ENCODE peak calls at places on chromosomes 4 and X, in four cellular contexts. I is nephron progenitor cell, F is coronary artery, S is keratinocyte. Q is an unnamed sample.

GRCh38 chrX:154724999-154725756 is 25.7 kb downstream of the GAB3 start:
- DNase-seq in I (no peak), F (no peak), S (no peak), Q (no peak)

GRCh38 chr4:152735302-152735917 is 44.1 kb downstream of the TIGD4 start:
- DNase-seq in S (no peak), I (no peak), F (no peak), Q (no peak)

GRCh38 chr4:176064539-176064938 is 1.1 kb upstream of the WDR17 start:
- DNase-seq in I (no peak), F (no peak), S (no peak), Q (no peak)

GRCh38 chrX:45758319-45758718 is 557.6 kb upstream of the DIPK2B start:
- DNase-seq in F (no peak), I (no peak), S (no peak), Q (no peak)

GRCh38 chr4:70927502-70928139 is 25.5 kb downstream of the MOB1B start:
- DNase-seq in I (no peak), F (no peak), S (no peak), Q (no peak)

GRCh38 chrX:100895365-100896075 is 21.4 kb upstream of the NOX1 start:
- DNase-seq in I (peak), S (peak), F (no peak), Q (no peak)

GRCh38 chrX:41110801-41111625 is 25.8 kb downstream of the USP9X start:
- DNase-seq in S (no peak), I (no peak), F (no peak), Q (no peak)

GRCh38 chr4:156824451-156825060 is 147.0 kb downstream of the PDGFC start:
- DNase-seq in F (no peak), S (peak), I (no peak), Q (no peak)

GRCh38 chr4:185286571-185286970 is 77.2 kb downstream of the SNX25 start:
- DNase-seq in S (no peak), I (no peak), F (no peak), Q (no peak)

GRCh38 chr4:15735531-15735930 is 32.7 kb downstream of the BST1 start:
- DNase-seq in S (no peak), I (no peak), F (no peak), Q (no peak)

GRCh38 chr4:6734165-6734786 is 18.3 kb downstream of the BLOC1S4 start:
- DNase-seq in F (no peak), I (no peak), S (no peak), Q (no peak)

GRCh38 chr4:38621004-38621684 is 42.9 kb upstream of the KLF3 start:
- DNase-seq in F (no peak), I (no peak), S (peak), Q (no peak)

GRCh38 chr4:120769227-120769626 is 153.3 kb downstream of the PRDM5 start:
- DNase-seq in S (no peak), I (no peak), F (no peak), Q (no peak)

GRCh38 chr4:120770897-120771296 is 151.6 kb downstream of the PRDM5 start:
- DNase-seq in I (no peak), S (no peak), F (no peak), Q (no peak)

GRCh38 chr4:120773641-120774040 is 148.9 kb downstream of the PRDM5 start:
- DNase-seq in F (no peak), S (no peak), I (no peak), Q (no peak)

GRCh38 chr4:120771907-120772306 is 150.6 kb downstream of the PRDM5 start:
- DNase-seq in I (no peak), F (no peak), S (no peak), Q (no peak)
- TF ChIP-seq CTCF in I (no peak), F (no peak), S (no peak), Q (no peak)

DNA sequence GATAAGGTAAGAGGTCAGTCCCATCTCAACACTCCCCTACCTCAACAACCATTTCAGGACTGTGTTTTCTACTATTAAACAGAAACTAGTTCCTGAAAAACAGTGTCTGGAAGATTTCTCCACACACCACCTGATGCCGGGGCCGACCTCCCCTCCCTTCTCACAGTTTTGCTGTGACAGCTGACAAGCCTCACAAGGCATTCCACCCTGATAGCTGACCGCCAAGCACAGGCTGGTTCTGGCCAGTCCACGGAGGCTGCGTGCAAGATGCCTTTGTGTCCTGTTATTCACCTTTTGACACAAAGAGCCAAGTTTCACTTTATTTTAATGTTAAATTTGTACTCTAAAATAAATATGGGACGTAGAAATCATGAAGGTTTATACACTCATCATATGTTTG is 758.6 kb downstream of the PDHA2 start:
- DNase-seq in S (no peak), F (no peak), I (no peak), Q (no peak)
- TF ChIP-seq CTCF in S (no peak), F (no peak), I (no peak), Q (no peak)

DNA sequence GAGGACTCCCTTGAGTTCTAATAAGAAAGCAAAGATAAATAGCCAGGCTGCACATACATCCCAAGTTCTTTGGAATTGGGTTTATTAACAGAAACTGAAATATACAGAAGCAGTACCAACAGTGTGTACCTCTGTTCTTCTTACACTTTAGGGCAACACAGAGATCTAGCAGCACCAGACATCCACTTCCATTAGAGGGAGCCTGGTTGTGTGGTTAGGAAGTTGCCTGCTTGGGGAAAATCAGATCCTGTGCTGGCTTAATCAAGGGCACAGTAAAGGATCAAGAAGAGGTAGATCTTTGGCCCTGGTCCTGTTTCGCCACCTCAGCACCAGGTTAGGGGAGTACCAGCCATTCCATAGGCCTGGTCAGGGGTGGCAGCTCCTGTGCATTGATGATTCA is 231.1 kb upstream of the ARHGAP24 start:
- DNase-seq in F (no peak), S (no peak), I (no peak), Q (no peak)
- TF ChIP-seq CTCF in F (no peak), S (peak), I (no peak), Q (no peak)

DNA sequence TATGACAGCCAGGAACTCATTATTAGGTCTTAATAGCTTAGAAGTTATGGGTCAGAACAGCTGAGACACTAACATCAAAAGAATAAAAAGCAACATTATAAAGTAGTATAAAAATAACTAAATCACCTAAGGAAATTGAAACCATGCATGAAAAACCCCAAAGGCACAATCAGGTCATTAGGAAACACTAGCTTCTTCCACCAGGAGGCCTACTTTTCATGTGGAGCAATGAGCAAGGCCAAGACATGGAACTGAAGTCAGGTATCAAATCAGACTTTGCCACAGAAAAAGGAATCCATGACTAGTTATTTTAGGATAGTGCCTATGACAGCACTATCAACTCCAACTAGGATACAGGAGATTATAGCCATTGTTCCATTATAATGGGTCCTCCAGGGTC is 7.9 kb downstream of the HUWE1 start:
- DNase-seq in F (no peak), I (no peak), S (no peak), Q (no peak)
- TF ChIP-seq CTCF in F (no peak), I (no peak), S (no peak), Q (no peak)

GRCh38 chrX:132071260-132071659 is 48.2 kb downstream of the STK26 start:
- DNase-seq in S (no peak), F (no peak), I (no peak), Q (no peak)
- TF ChIP-seq CTCF in S (no peak), F (no peak), I (no peak), Q (peak)

GRCh38 chr4:72496119-72496518 is 72.9 kb downstream of the ADAMTS3 start:
- DNase-seq in F (no peak), S (no peak), I (no peak), Q (no peak)
- TF ChIP-seq CTCF in F (no peak), S (no peak), I (no peak), Q (no peak)

DNA sequence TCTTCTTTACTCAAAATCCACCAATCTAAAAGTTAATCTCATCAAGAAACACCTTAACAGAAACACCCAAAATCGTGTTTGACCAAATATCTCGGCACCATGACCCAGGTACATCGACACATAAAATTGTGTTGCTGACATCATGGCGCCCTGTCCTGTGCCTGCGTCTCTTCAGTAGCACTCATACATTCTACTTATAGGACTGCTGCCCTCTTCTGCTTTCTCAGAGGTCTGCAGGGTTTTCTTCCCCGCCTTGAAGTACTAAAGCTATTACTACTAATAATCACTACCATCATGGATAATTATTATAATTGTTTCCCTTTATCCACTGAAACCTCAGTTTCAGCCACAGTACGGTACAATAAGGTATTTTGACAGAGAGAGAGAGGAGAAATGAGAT is 1403.1 kb upstream of the TENM3 start:
- DNase-seq in I (no peak), S (no peak), F (no peak), Q (no peak)
- TF ChIP-seq CTCF in I (no peak), S (no peak), F (no peak), Q (no peak)

GRCh38 chr4:165698272-165698671 is 174.8 kb upstream of the TLL1 start:
- DNase-seq in I (no peak), F (no peak), S (no peak), Q (no peak)

DNA sequence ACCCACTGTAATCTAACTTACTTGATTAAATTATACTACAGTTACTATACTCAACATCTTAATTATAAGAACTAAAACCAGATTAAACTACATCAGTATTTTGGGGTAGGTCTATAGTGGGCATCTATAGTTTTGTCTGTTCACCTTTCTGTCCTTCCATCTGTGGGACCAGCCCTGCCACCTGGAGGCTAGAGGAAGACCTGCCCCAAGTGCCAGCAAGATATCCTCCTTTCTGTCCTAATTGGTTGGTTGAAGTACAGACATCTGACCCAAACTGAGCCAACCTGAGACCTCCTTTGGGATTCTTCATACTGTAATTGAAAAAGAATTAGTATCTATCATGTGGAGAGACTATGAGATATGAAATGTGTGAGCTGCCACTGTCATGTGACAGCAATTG is 172.2 kb upstream of the TLL1 start:
- DNase-seq in F (no peak), S (no peak), I (no peak), Q (no peak)
- TF ChIP-seq CTCF in F (no peak), S (peak), I (no peak), Q (no peak)

GRCh38 chrX:20686256-20686655 is 419.5 kb upstream of the RPS6KA3 start:
- DNase-seq in I (no peak), F (no peak), S (no peak), Q (no peak)

GRCh38 chrX:20685652-20686051 is 418.9 kb upstream of the RPS6KA3 start:
- DNase-seq in S (no peak), F (no peak), I (no peak), Q (no peak)

GRCh38 chrX:20681691-20682090 is 415.0 kb upstream of the RPS6KA3 start:
- DNase-seq in S (no peak), I (no peak), F (no peak), Q (no peak)

GRCh38 chrX:20680998-20681397 is 414.3 kb upstream of the RPS6KA3 start:
- DNase-seq in F (no peak), I (no peak), S (no peak), Q (no peak)
- TF ChIP-seq CTCF in F (no peak), I (peak), S (no peak), Q (peak)

GRCh38 chr4:10403633-10404445 is 53.4 kb downstream of the ZNF518B start:
- DNase-seq in S (no peak), F (no peak), I (no peak), Q (no peak)
- TF ChIP-seq CTCF in S (no peak), F (no peak), I (peak), Q (peak)